ENCODE peak calls at places on chromosomes 4 and X, in eight cellular contexts. I is uterus, E is sigmoid colon, X is breast epithelium, F is body of pancreas, U is GM12891, T is GM12878, C is transverse colon. D is an unnamed sample.

GRCh38 chr4:166816901-166817300 is 417.4 kb downstream of the SPOCK3 start:
- DNase-seq in F (peak), E (no peak), C (peak), T (no peak), I (no peak), X (no peak), U (no peak), D (no peak)

GRCh38 chrX:84168095-84168494 is 19.9 kb downstream of the RPS6KA6 start:
- DNase-seq in U (no peak), X (no peak), E (no peak), F (no peak), I (no peak), T (no peak), C (no peak), D (no peak)

GRCh38 chrX:5726246-5726645 is 502.4 kb downstream of the NLGN4X start:
- DNase-seq in U (no peak), I (no peak), E (no peak), C (no peak), T (no peak), F (peak), X (no peak), D (no peak)

GRCh38 chrX:9644335-9644734 is 121.3 kb downstream of the GPR143 start:
- DNase-seq in I (peak), X (no peak), E (peak), T (peak), F (no peak), C (no peak), U (no peak), D (no peak)

GRCh38 chr4:146407257-146407656 is 114.5 kb downstream of the SLC10A7 start:
- DNase-seq in X (no peak), U (no peak), E (no peak), C (no peak), I (no peak), F (no peak), T (no peak), D (no peak)

GRCh38 chr4:83860200-83860599 is 324.3 kb downstream of the GPAT3 start:
- DNase-seq in U (no peak), X (no peak), F (no peak), C (no peak), I (no peak), T (no peak), E (no peak), D (no peak)

GRCh38 chr4:172953896-172954568 is 214.6 kb upstream of the GALNT7 start:
- DNase-seq in T (no peak), U (no peak), C (no peak), E (no peak), I (no peak), X (no peak), F (no peak), D (no peak)

GRCh38 chrX:119676949-119677653 is 15.9 kb downstream of the SEPTIN6 start:
- DNase-seq in U (no peak), F (no peak), C (no peak), T (no peak), I (no peak), E (no peak), X (no peak), D (no peak)

GRCh38 chr4:183905593-183906485 is 732 bp downstream of the STOX2 start:
- DNase-seq in T (no peak), E (no peak), X (no peak), C (peak), I (no peak), F (peak), U (peak), D (no peak)

GRCh38 chr4:167775374-167775773 is 317.0 kb upstream of the ANXA10 start:
- DNase-seq in X (no peak), E (no peak), C (no peak), U (no peak), F (no peak), T (no peak), I (no peak), D (no peak)

GRCh38 chrX:53265771-53266170 is 15.6 kb downstream of the IQSEC2 start:
- DNase-seq in C (no peak), F (no peak), T (no peak), U (no peak), I (no peak), E (no peak), X (no peak), D (no peak)

GRCh38 chrX:50211510-50211909 is 6.9 kb downstream of the CCNB3 start:
- DNase-seq in E (no peak), F (no peak), X (no peak), U (no peak), I (no peak), T (no peak), C (no peak), D (peak)

GRCh38 chr4:2252530-2252924 is 9.4 kb downstream of the MXD4 start:
- DNase-seq in I (no peak), T (no peak), C (no peak), U (peak), F (peak), X (no peak), E (no peak), D (no peak)
- TF ChIP-seq POLR2A in I (no peak), T (no peak), C (no peak), U (no peak), F (no peak), X (no peak), E (no peak), D (no peak)

GRCh38 chrX:12843668-12844279 is 23.1 kb upstream of the TLR7 start:
- DNase-seq in X (no peak), C (no peak), T (peak), F (no peak), E (no peak), I (no peak), U (no peak), D (no peak)
- TF ChIP-seq POLR2A in X (no peak), C (no peak), T (no peak), F (no peak), E (no peak), I (no peak), U (no peak), D (no peak)

DNA sequence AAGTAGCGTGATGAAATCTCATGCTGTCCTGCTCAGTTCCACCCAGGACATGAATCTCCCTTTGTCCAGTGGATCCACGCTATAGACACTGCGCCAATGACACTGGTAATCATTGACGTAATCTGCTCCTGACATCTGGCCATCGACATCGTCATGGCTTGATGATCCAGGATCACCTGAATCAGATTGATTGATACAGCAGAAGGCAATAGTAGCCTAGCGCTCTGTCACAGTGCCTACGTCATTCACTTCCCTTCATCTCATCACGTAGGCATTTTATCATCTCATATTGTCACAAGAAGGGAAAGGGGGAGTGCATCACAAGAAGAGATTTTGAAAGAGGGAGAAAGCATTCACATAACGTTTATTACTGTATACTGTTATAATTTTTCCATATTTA is 68.8 kb downstream of the STK32B start:
- DNase-seq in F (no peak), X (no peak), I (no peak), E (no peak), C (no peak), U (no peak), T (no peak), D (no peak)
- TF ChIP-seq POLR2A in F (no peak), X (no peak), I (no peak), E (no peak), C (no peak), U (no peak), T (no peak), D (no peak)

GRCh38 chr4:39230462-39230861 is 48.1 kb downstream of the WDR19 start:
- DNase-seq in T (no peak), F (no peak), E (no peak), C (no peak), X (no peak), U (no peak), I (no peak), D (no peak)

GRCh38 chr4:39231660-39232059 is 49.3 kb downstream of the WDR19 start:
- DNase-seq in T (no peak), I (no peak), X (no peak), E (no peak), U (no peak), C (no peak), F (peak), D (no peak)

GRCh38 chr4:39233783-39234182 is 51.5 kb downstream of the WDR19 start:
- DNase-seq in F (no peak), U (no peak), E (no peak), X (no peak), T (no peak), C (no peak), I (no peak), D (no peak)

GRCh38 chr4:39233114-39233513 is 50.8 kb downstream of the WDR19 start:
- DNase-seq in C (no peak), U (no peak), E (no peak), X (no peak), T (no peak), F (no peak), I (no peak), D (no peak)

GRCh38 chr4:39232100-39232499 is 49.8 kb downstream of the WDR19 start:
- DNase-seq in T (no peak), E (no peak), U (no peak), C (no peak), F (peak), X (no peak), I (no peak), D (no peak)
- TF ChIP-seq POLR2A in T (no peak), E (no peak), U (no peak), C (no peak), F (no peak), X (no peak), I (no peak), D (no peak)

D was measured in erythroblast.